ENCODE peak calls at places on chromosomes 7 and 10, in four cellular contexts. D is HepG2, N is K562, I is H1. X is an unnamed sample.

GRCh38 chr10:9211228-9211627 is 1156.7 kb downstream of the GATA3 start:
- DNase-seq in I (no peak), D (no peak), N (no peak), X (no peak)

GRCh38 chr7:44324204-44325126 is 929 bp downstream of the CAMK2B start:
- DNase-seq in N (no peak), D (no peak), I (peak), X (no peak)

GRCh38 chr10:102470579-102471546 is 19.5 kb upstream of the C10orf95 start:
- DNase-seq in N (no peak), I (no peak), D (no peak), X (no peak)

GRCh38 chr10:47318706-47319105 is 3.5 kb upstream of the GDF2 start:
- DNase-seq in I (no peak), D (peak), N (peak), X (no peak)

GRCh38 chr10:43931308-43931930 is 282.7 kb upstream of the ZNF32 start:
- DNase-seq in D (no peak), I (no peak), N (no peak), X (no peak)

GRCh38 chr10:86727459-86727858 is 29.0 kb upstream of the BMPR1A start:
- DNase-seq in N (no peak), D (no peak), I (no peak), X (no peak)

GRCh38 chr10:108014902-108015177 is 850.3 kb upstream of the SORCS1 start:
- DNase-seq in D (no peak), N (no peak), I (no peak), X (no peak)

GRCh38 chr7:81606078-81606863 is 163.6 kb downstream of the HGF start:
- DNase-seq in D (no peak), N (no peak), I (no peak), X (no peak)

GRCh38 chr10:132592790-132593788 is 55.5 kb downstream of the INPP5A start:
- DNase-seq in N (no peak), D (no peak), I (no peak), X (peak)

GRCh38 chr10:77299257-77299656 is 338.4 kb downstream of the KCNMA1 start:
- DNase-seq in N (no peak), I (no peak), D (no peak), X (no peak)

GRCh38 chr7:50781894-50782293 is 802 bp downstream of the GRB10 start:
- DNase-seq in D (no peak), N (no peak), I (no peak), X (no peak)

GRCh38 chr10:71093531-71093930 is 118.8 kb upstream of the UNC5B start:
- DNase-seq in D (no peak), I (peak), N (no peak), X (no peak)

GRCh38 chr10:70558871-70559810 is 43.4 kb downstream of the PRF1 start:
- DNase-seq in N (peak), I (peak), D (peak), X (peak)

GRCh38 chr7:148437043-148437442 is 153.5 kb upstream of the C7orf33 start:
- DNase-seq in I (no peak), N (no peak), D (no peak), X (no peak)

GRCh38 chr7:7921830-7922229 is 46.8 kb upstream of the GLCCI1 start:
- DNase-seq in D (no peak), N (no peak), I (no peak), X (no peak)

GRCh38 chr7:43693687-43694398 is 35.5 kb downstream of the COA1 start:
- DNase-seq in N (no peak), I (no peak), D (peak), X (no peak)

GRCh38 chr7:142880886-142881505 is 4.5 kb downstream of the TRPV6 start:
- DNase-seq in N (peak), I (peak), D (peak), X (peak)

GRCh38 chr10:102545997-102546396 is 42.2 kb downstream of the SUFU start:
- DNase-seq in I (no peak), D (no peak), N (no peak), X (no peak)

GRCh38 chr7:155746188-155746587 is 66.1 kb downstream of the SHH start:
- DNase-seq in D (no peak), I (no peak), N (no peak), X (no peak)

GRCh38 chr10:93997546-93997945 is 3.8 kb downstream of the PLCE1 start:
- DNase-seq in D (no peak), I (no peak), N (no peak), X (no peak)

GRCh38 chr10:102418612-102419560 is at the start of gene PSD:
- DNase-seq in N (no peak), I (peak), D (no peak), X (peak)

GRCh38 chr7:149778327-149778637 is 4.9 kb upstream of the ZNF467 start:
- DNase-seq in D (no peak), I (no peak), N (no peak), X (no peak)

GRCh38 chr7:142196066-142196840 is 61.6 kb downstream of the PRSS58 start:
- DNase-seq in N (no peak), I (no peak), D (no peak), X (no peak)

GRCh38 chr10:77392851-77393250 is 244.8 kb downstream of the KCNMA1 start:
- DNase-seq in N (no peak), I (no peak), D (no peak), X (no peak)

GRCh38 chr10:112299456-112299855 is 16.3 kb downstream of the TECTB start:
- DNase-seq in I (no peak), D (no peak), N (no peak), X (no peak)

GRCh38 chr10:3452234-3452633 is 279.7 kb upstream of the PITRM1 start:
- DNase-seq in I (no peak), N (no peak), D (no peak), X (no peak)

GRCh38 chr7:142104550-142105527 is 6.7 kb upstream of the MGAM2 start:
- DNase-seq in D (peak), I (no peak), N (no peak), X (no peak)

GRCh38 chr10:130808686-130809085 is 502.8 kb downstream of the TCERG1L start:
- DNase-seq in N (no peak), I (peak), D (no peak), X (no peak)

GRCh38 chr10:130809761-130810515 is 501.6 kb downstream of the TCERG1L start:
- DNase-seq in N (no peak), D (no peak), I (peak), X (no peak)

GRCh38 chr10:130812381-130813148 is 499.0 kb downstream of the TCERG1L start:
- DNase-seq in D (no peak), I (peak), N (no peak), X (no peak)

GRCh38 chr10:130809181-130809580 is 502.3 kb downstream of the TCERG1L start:
- DNase-seq in I (peak), D (no peak), N (no peak), X (no peak)

DNA sequence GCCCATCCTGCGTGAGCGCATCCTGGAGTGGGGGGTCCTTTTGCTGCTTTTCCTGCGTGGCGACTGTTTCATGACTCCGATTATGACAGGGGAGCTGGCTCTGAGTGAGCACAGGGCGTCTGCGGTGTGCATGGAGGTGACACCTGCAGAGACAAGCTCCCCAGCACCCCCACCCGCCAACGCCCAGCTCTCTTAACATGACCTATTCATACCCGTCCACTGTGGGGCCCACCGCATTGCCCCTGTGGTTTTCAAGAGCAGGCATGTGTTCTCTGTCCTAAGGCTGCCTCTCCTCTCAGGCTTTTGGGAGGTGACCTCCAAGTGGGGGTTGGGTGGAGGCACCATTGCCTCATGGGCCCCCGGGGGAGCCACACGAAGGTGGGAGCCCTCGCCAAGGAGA is 500.7 kb downstream of the TCERG1L start:
- DNase-seq in D (no peak), N (no peak), I (peak), X (no peak)
- TF ChIP-seq JUN in D (no peak), N (no peak), I (no peak), X (no peak)

GRCh38 chr10:119396709-119397071 is 145.8 kb downstream of the RGS10 start:
- DNase-seq in N (no peak), I (no peak), D (no peak), X (no peak)

GRCh38 chr10:119393845-119394244 is 148.7 kb downstream of the RGS10 start:
- DNase-seq in N (no peak), I (no peak), D (no peak), X (no peak)

GRCh38 chr10:119394657-119395286 is 147.7 kb downstream of the RGS10 start:
- DNase-seq in N (no peak), D (no peak), I (no peak), X (no peak)

GRCh38 chr10:119396008-119396708 is 146.4 kb downstream of the RGS10 start:
- DNase-seq in I (no peak), D (no peak), N (no peak), X (no peak)

GRCh38 chr10:119395287-119396007 is 147.1 kb downstream of the RGS10 start:
- DNase-seq in I (no peak), D (no peak), N (no peak), X (peak)
- TF ChIP-seq ATF2 in I (no peak), D (no peak), N (no peak), X (no peak)

GRCh38 chr7:87345166-87345927 is at the start of gene CROT:
- DNase-seq in I (peak), D (peak), N (peak), X (peak)
- TF ChIP-seq JUN in I (no peak), D (no peak), N (no peak), X (no peak)

DNA sequence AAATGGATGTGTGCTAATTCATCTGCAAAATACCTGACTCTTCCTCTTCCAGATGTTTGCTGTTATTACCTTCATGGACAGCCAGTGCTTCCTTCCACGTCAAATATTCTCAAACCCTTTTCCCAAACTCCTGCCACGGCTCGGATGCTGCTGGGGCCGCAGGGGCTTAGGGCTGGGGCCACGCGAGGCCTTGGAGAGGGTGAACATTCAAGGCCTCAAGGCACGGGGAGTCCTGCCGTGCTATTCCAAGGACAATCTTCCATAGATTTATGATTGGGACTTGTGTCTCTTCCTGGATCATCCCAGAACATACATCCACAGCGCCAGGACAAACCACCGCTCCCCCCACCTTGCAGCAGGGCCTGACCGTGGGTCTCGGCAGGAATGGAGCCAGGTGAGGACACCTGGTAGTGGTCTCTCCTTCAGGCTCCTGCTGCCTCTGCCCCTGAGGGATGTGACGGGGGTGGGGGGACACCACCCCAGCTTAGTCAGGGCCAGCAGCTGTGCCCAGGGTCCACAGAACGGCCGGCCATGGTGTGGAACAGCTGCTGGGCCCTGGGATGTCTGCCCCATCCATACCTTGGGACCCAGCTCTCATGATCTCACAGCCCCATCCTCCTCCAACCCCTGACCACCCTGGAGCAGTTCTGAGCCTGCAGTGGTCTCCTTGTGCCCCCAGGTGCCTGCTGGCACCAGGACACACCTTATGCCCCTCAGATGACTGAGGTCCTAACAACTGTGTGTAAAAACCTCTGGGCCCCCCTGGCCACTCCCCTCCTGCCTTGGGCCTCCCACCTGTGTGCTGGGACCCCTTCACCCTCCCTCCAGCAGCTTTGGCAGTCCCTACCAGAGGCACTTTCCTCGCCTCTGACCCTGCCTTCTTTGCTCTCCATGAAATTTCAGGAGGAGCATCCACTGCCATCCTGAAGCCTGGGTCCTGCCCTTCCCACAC is 16.7 kb downstream of the VIPR2 start:
- DNase-seq in N (no peak), I (no peak), D (no peak), X (no peak)
- TF ChIP-seq ATF2 in N (no peak), I (no peak), D (no peak), X (no peak)

GRCh38 chr7:73999664-74000420 is 28.1 kb upstream of the ELN start:
- DNase-seq in I (no peak), N (no peak), D (no peak), X (no peak)
- TF ChIP-seq JUN in I (no peak), N (no peak), D (no peak), X (no peak)